ENCODE peak calls at places on chromosomes 5 and 9, in six cellular contexts. One of them, this sample, is unnamed.

GRCh38 chr5:178796165-178796945 is 63.4 kb upstream of the ZNF354B start:
- DNase-seq in mammary epithelial cell: no peak
- DNase-seq in thyroid gland: no peak
- DNase-seq in left ventricle myocardium inferior: no peak
- DNase-seq in BE2C: no peak
- DNase-seq in tibial nerve: no peak
- DNase-seq in this sample: no peak

GRCh38 chr5:81140461-81140860 is 92.7 kb upstream of the CKMT2 start:
- DNase-seq in mammary epithelial cell: no peak
- DNase-seq in thyroid gland: no peak
- DNase-seq in left ventricle myocardium inferior: no peak
- DNase-seq in BE2C: peak; percentile 58
- DNase-seq in tibial nerve: no peak
- DNase-seq in this sample: no peak

GRCh38 chr5:40446910-40447309 is 232.8 kb upstream of the PTGER4 start:
- DNase-seq in mammary epithelial cell: peak; percentile 96
- DNase-seq in thyroid gland: no peak
- DNase-seq in left ventricle myocardium inferior: no peak
- DNase-seq in BE2C: no peak
- DNase-seq in tibial nerve: no peak
- DNase-seq in this sample: no peak

GRCh38 chr9:112422417-112423148 is 42.7 kb downstream of the HSDL2 start:
- DNase-seq in mammary epithelial cell: no peak
- DNase-seq in thyroid gland: no peak
- DNase-seq in left ventricle myocardium inferior: no peak
- DNase-seq in BE2C: no peak
- DNase-seq in tibial nerve: no peak
- DNase-seq in this sample: no peak

GRCh38 chr5:142215915-142216681 is 107.5 kb downstream of the NDFIP1 start:
- DNase-seq in mammary epithelial cell: peak; percentile 95
- DNase-seq in thyroid gland: peak; percentile 16
- DNase-seq in left ventricle myocardium inferior: peak; percentile 60
- DNase-seq in BE2C: no peak
- DNase-seq in tibial nerve: peak; percentile 60
- DNase-seq in this sample: peak; percentile 74

GRCh38 chr5:95382843-95383242 is 8.3 kb upstream of the FAM81B start:
- DNase-seq in mammary epithelial cell: no peak
- DNase-seq in thyroid gland: no peak
- DNase-seq in left ventricle myocardium inferior: no peak
- DNase-seq in BE2C: no peak
- DNase-seq in tibial nerve: no peak
- DNase-seq in this sample: no peak

GRCh38 chr5:112977440-112977861 is 853 bp downstream of the DCP2 start:
- DNase-seq in mammary epithelial cell: no peak
- DNase-seq in thyroid gland: no peak
- DNase-seq in left ventricle myocardium inferior: no peak
- DNase-seq in BE2C: no peak
- DNase-seq in tibial nerve: no peak
- DNase-seq in this sample: no peak

GRCh38 chr5:167413503-167413902 is 877.9 kb upstream of the WWC1 start:
- DNase-seq in mammary epithelial cell: no peak
- DNase-seq in thyroid gland: no peak
- DNase-seq in left ventricle myocardium inferior: no peak
- DNase-seq in BE2C: no peak
- DNase-seq in tibial nerve: no peak
- DNase-seq in this sample: no peak

GRCh38 chr5:145983461-145983860 is 47.1 kb downstream of the SH3RF2 start:
- DNase-seq in mammary epithelial cell: no peak
- DNase-seq in thyroid gland: no peak
- DNase-seq in left ventricle myocardium inferior: peak; percentile 19
- DNase-seq in BE2C: no peak
- DNase-seq in tibial nerve: no peak
- DNase-seq in this sample: peak; percentile 72

GRCh38 chr5:55530669-55531068 is 4.1 kb downstream of the PLPP1 start:
- DNase-seq in mammary epithelial cell: no peak
- DNase-seq in thyroid gland: no peak
- DNase-seq in left ventricle myocardium inferior: peak; percentile 18
- DNase-seq in BE2C: no peak
- DNase-seq in tibial nerve: no peak
- DNase-seq in this sample: no peak

GRCh38 chr5:76402251-76402879 is 720 bp upstream of the IQGAP2 start:
- DNase-seq in mammary epithelial cell: no peak
- DNase-seq in thyroid gland: peak; percentile 61
- DNase-seq in left ventricle myocardium inferior: peak; percentile 37
- DNase-seq in BE2C: no peak
- DNase-seq in tibial nerve: no peak
- DNase-seq in this sample: peak; percentile 60

GRCh38 chr9:116661037-116661954 is 25.8 kb upstream of the TRIM32 start:
- DNase-seq in mammary epithelial cell: peak; percentile 67
- DNase-seq in thyroid gland: peak; percentile 12
- DNase-seq in left ventricle myocardium inferior: no peak
- DNase-seq in BE2C: peak; percentile 28
- DNase-seq in tibial nerve: no peak
- DNase-seq in this sample: no peak

GRCh38 chr9:77457916-77458592 is 190.1 kb downstream of the GNA14 start:
- DNase-seq in mammary epithelial cell: peak; percentile 42
- DNase-seq in thyroid gland: peak; percentile 58
- DNase-seq in left ventricle myocardium inferior: peak; percentile 26
- DNase-seq in BE2C: peak; percentile 75
- DNase-seq in tibial nerve: peak; percentile 39
- DNase-seq in this sample: peak; percentile 34

GRCh38 chr5:33984671-33985124 is at the start of gene SLC45A2:
- DNase-seq in mammary epithelial cell: no peak
- DNase-seq in thyroid gland: no peak
- DNase-seq in left ventricle myocardium inferior: no peak
- DNase-seq in BE2C: no peak
- DNase-seq in tibial nerve: no peak
- DNase-seq in this sample: no peak

GRCh38 chr5:169861934-169862333 is 118.4 kb downstream of the INSYN2B start:
- DNase-seq in mammary epithelial cell: peak; percentile 36
- DNase-seq in thyroid gland: no peak
- DNase-seq in left ventricle myocardium inferior: no peak
- DNase-seq in BE2C: peak; percentile 11
- DNase-seq in tibial nerve: no peak
- DNase-seq in this sample: no peak

GRCh38 chr5:132462856-132463745 is 27.5 kb downstream of the IRF1 start:
- DNase-seq in mammary epithelial cell: no peak
- DNase-seq in thyroid gland: no peak
- DNase-seq in left ventricle myocardium inferior: no peak
- DNase-seq in BE2C: no peak
- DNase-seq in tibial nerve: no peak
- DNase-seq in this sample: no peak

GRCh38 chr5:132461671-132462070 is 28.9 kb downstream of the IRF1 start:
- DNase-seq in mammary epithelial cell: no peak
- DNase-seq in thyroid gland: no peak
- DNase-seq in left ventricle myocardium inferior: no peak
- DNase-seq in BE2C: no peak
- DNase-seq in tibial nerve: no peak
- DNase-seq in this sample: no peak

GRCh38 chr5:132465095-132465707 is 25.4 kb downstream of the IRF1 start:
- DNase-seq in mammary epithelial cell: no peak
- DNase-seq in thyroid gland: no peak
- DNase-seq in left ventricle myocardium inferior: no peak
- DNase-seq in BE2C: no peak
- DNase-seq in tibial nerve: no peak
- DNase-seq in this sample: no peak

GRCh38 chr5:132464155-132464939 is 26.2 kb downstream of the IRF1 start:
- DNase-seq in mammary epithelial cell: peak; percentile 54
- DNase-seq in thyroid gland: peak; percentile 60
- DNase-seq in left ventricle myocardium inferior: no peak
- DNase-seq in BE2C: no peak
- DNase-seq in tibial nerve: no peak
- DNase-seq in this sample: no peak

DNA sequence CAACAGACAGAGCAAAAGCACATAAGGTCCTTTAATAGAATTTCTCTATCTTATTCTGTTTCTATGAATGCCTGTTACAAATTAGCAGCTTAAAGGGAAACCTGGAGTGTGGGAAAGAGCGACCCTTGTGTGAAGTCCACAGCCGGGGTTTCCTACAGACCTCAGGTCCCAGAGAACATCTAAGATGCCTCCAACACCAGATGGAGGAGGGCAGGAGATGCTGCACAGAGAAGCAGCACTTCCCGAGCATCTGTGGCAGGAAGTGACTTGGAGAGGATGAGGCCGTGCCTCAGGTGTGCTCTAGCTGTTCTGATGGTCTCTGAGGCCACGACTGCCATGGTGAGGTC is 26.8 kb downstream of the IRF1 start:
- DNase-seq in mammary epithelial cell: no peak
- DNase-seq in thyroid gland: no peak
- DNase-seq in left ventricle myocardium inferior: no peak
- DNase-seq in BE2C: no peak
- DNase-seq in tibial nerve: no peak
- DNase-seq in this sample: no peak
- H3K4me1 ChIP-seq in mammary epithelial cell: peaks cover 58% of the 10 kb centered on the region
- H3K4me1 ChIP-seq in thyroid gland: peaks cover 53% of the 10 kb centered on the region
- H3K4me1 ChIP-seq in left ventricle myocardium inferior: peaks cover 93% of the 10 kb centered on the region
- H3K4me1 ChIP-seq in BE2C: no peaks in the 10 kb centered on the region
- H3K4me1 ChIP-seq in tibial nerve: peaks cover 81% of the 10 kb centered on the region
- H3K4me1 ChIP-seq in this sample: peaks cover 32% of the 10 kb centered on the region

GRCh38 chr9:125650271-125650737 is 56.7 kb downstream of the MAPKAP1 start:
- DNase-seq in mammary epithelial cell: peak; percentile 86
- DNase-seq in thyroid gland: no peak
- DNase-seq in left ventricle myocardium inferior: no peak
- DNase-seq in BE2C: no peak
- DNase-seq in tibial nerve: no peak
- DNase-seq in this sample: no peak

GRCh38 chr9:125646222-125647100 is 60.5 kb downstream of the MAPKAP1 start:
- DNase-seq in mammary epithelial cell: no peak
- DNase-seq in thyroid gland: no peak
- DNase-seq in left ventricle myocardium inferior: no peak
- DNase-seq in BE2C: peak; percentile 59
- DNase-seq in tibial nerve: no peak
- DNase-seq in this sample: no peak

GRCh38 chr9:125649826-125650225 is 57.2 kb downstream of the MAPKAP1 start:
- DNase-seq in mammary epithelial cell: peak; percentile 5
- DNase-seq in thyroid gland: no peak
- DNase-seq in left ventricle myocardium inferior: no peak
- DNase-seq in BE2C: no peak
- DNase-seq in tibial nerve: no peak
- DNase-seq in this sample: no peak

GRCh38 chr9:125649315-125649714 is 57.7 kb downstream of the MAPKAP1 start:
- DNase-seq in mammary epithelial cell: peak; percentile 91
- DNase-seq in thyroid gland: no peak
- DNase-seq in left ventricle myocardium inferior: no peak
- DNase-seq in BE2C: no peak
- DNase-seq in tibial nerve: no peak
- DNase-seq in this sample: peak; percentile 56

DNA sequence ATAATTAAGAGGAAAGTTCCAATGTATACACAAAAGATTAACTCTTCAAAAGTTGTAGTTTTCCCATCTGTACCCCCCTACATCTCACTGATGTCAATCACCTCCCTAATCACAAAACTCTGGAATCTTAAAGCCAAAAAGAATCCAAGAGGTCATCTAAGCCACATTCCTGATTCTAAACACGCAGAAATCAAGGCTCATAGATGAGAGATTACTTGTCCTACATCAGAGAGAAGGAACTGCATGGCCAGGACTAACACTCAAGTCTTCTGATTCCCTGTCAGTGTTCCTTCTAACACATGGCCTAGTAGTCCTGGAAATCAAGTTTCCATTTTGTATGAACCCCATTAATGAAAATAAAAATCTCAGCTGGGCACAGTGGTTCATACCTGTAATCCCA is 58.7 kb downstream of the MAPKAP1 start:
- DNase-seq in mammary epithelial cell: no peak
- DNase-seq in thyroid gland: no peak
- DNase-seq in left ventricle myocardium inferior: no peak
- DNase-seq in BE2C: no peak
- DNase-seq in tibial nerve: no peak
- DNase-seq in this sample: no peak
- H3K4me1 ChIP-seq in mammary epithelial cell: peaks cover 29% of the 10 kb centered on the region
- H3K4me1 ChIP-seq in thyroid gland: peaks cover 18% of the 10 kb centered on the region
- H3K4me1 ChIP-seq in left ventricle myocardium inferior: peaks cover 30% of the 10 kb centered on the region
- H3K4me1 ChIP-seq in BE2C: peaks cover 15% of the 10 kb centered on the region
- H3K4me1 ChIP-seq in tibial nerve: peaks cover 59% of the 10 kb centered on the region
- H3K4me1 ChIP-seq in this sample: peaks cover 43% of the 10 kb centered on the region

DNA sequence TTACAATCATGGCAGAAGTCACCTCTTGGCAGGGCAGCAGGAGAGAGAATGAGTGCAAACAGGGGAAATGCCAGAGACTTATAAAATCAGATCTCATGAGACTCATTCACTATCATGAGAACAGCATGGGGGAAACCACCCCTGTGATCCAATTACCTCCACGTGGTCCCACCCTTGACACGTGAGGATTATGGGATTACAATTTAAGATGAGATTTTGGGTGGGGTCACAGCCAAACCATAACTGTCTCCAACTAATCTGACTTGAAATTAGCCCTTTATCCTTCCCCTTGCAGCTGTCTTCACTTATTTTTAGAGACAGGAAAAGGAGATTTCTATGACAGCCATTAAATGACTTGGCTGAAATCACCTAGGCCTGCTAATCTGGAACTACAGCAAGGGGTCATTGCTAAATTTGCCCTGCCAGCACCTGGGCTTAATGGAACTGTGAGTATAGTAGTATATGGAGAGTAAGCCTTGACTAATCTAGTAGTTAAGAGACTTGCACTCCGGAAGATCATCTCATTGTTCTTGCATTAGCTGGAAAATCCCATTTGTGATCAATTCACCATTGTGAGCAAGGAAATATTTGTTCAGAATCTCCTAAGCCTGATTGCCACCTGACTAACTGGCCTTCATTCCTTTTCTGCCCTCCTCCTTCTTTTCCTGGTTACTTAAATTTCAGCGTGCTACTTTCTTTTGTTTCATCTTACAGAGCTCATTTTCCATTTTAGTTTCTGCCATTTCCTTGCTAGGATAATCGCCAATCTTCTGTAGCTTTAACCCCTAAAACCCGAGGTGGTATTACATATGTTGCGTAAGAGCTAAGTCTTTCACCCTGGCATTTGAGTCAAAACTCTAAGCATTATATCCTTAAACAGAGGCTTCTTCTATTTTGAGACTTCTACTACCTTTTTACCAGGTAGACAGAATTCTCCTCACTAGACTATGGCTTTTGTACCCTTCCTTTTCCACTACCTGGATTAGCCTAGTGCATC is 65.3 kb upstream of the RUSC2 start:
- DNase-seq in mammary epithelial cell: peak; percentile 26
- DNase-seq in thyroid gland: no peak
- DNase-seq in left ventricle myocardium inferior: no peak
- DNase-seq in BE2C: no peak
- DNase-seq in tibial nerve: no peak
- DNase-seq in this sample: no peak
- H3K4me1 ChIP-seq in mammary epithelial cell: peaks cover 17% of the 10 kb centered on the region
- H3K4me1 ChIP-seq in thyroid gland: no peaks in the 10 kb centered on the region
- H3K4me1 ChIP-seq in left ventricle myocardium inferior: no peaks in the 10 kb centered on the region
- H3K4me1 ChIP-seq in BE2C: no peaks in the 10 kb centered on the region
- H3K4me1 ChIP-seq in tibial nerve: no peaks in the 10 kb centered on the region
- H3K4me1 ChIP-seq in this sample: no peaks in the 10 kb centered on the region

DNA sequence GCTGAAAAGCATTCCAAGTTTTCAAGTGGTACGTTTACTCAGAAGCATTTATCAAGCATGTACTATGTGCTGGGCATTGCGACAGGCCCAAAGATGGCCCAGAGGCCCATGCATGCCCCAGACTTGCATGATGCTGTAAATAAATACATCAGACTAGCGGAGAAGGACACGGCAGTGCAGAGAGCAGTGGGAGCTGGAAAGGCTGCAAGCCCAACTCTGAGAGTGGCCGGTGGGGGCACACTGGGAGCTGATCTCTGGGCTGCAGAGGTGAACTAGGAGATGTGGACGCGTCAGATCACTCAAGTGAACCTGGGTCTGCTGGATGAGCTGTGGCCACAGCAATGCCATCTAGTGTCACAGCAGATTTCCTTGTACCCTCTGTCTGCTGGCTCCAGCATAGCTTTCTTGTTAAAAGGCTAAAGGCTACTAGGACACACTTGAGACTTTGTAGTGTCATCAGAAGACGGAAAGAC is 246.9 kb downstream of the FANCC start:
- DNase-seq in mammary epithelial cell: no peak
- DNase-seq in thyroid gland: no peak
- DNase-seq in left ventricle myocardium inferior: no peak
- DNase-seq in BE2C: no peak
- DNase-seq in tibial nerve: no peak
- DNase-seq in this sample: no peak
- H3K4me1 ChIP-seq in mammary epithelial cell: peaks cover 2% of the 10 kb centered on the region
- H3K4me1 ChIP-seq in thyroid gland: peaks cover 69% of the 10 kb centered on the region
- H3K4me1 ChIP-seq in left ventricle myocardium inferior: peaks cover 100% of the 10 kb centered on the region
- H3K4me1 ChIP-seq in BE2C: peaks cover 20% of the 10 kb centered on the region
- H3K4me1 ChIP-seq in tibial nerve: peaks cover 98% of the 10 kb centered on the region
- H3K4me1 ChIP-seq in this sample: peaks cover 91% of the 10 kb centered on the region